ENCODE peak calls at places on chromosomes 5 and 9, in ten cellular contexts. G, H, K, C, A, L, O, X, V and D are unnamed samples.

GRCh38 chr5:76617675-76618074 is 5.5 kb downstream of the F2RL2 start:
- DNase-seq in H (no peak), X (peak; percentile 96), K (no peak), C (no peak), A (no peak), L (no peak), O (no peak), G (no peak), V (no peak), D (no peak)

GRCh38 chr5:135353952-135354721 is 44.9 kb downstream of the MACROH2A1 start:
- DNase-seq in O (no peak), V (no peak), A (peak; percentile 63), X (peak; percentile 96), K (no peak), C (no peak), L (no peak), G (no peak), H (no peak), D (no peak)

GRCh38 chr5:126339215-126339805 is 83.9 kb upstream of the GRAMD2B start:
- DNase-seq in K (no peak), A (no peak), G (peak; percentile 48), L (peak; percentile 38), V (peak; percentile 65), H (peak; percentile 24), C (peak; percentile 23), O (peak; percentile 54), X (peak; percentile 75), D (peak; percentile 65)

GRCh38 chr9:35029852-35030251 is 40.3 kb downstream of the DNAJB5 start:
- DNase-seq in O (no peak), L (no peak), A (no peak), X (no peak), G (no peak), V (no peak), C (no peak), K (no peak), H (no peak), D (no peak)

GRCh38 chr5:1504244-1504595 is 19.5 kb downstream of the LPCAT1 start:
- DNase-seq in L (no peak), A (no peak), O (no peak), G (no peak), X (no peak), H (no peak), C (no peak), K (no peak), V (no peak), D (no peak)

GRCh38 chr5:142641681-142642080 is 44.2 kb downstream of the FGF1 start:
- DNase-seq in H (no peak), O (no peak), C (no peak), L (no peak), V (no peak), A (no peak), X (peak; percentile 36), K (no peak), G (no peak), D (no peak)

GRCh38 chr5:77718934-77719610 is 57.1 kb downstream of the TBCA start:
- DNase-seq in V (no peak), L (no peak), G (no peak), C (no peak), A (no peak), K (no peak), X (no peak), O (no peak), H (no peak), D (no peak)

GRCh38 chr5:99020698-99021048 is 91.9 kb upstream of the CHD1 start:
- DNase-seq in V (no peak), L (no peak), A (no peak), C (no peak), H (no peak), K (no peak), G (no peak), O (no peak), X (no peak), D (no peak)

GRCh38 chr9:79572891-79573696 is 1.3 kb downstream of the TLE4 start:
- DNase-seq in L (peak; percentile 53), K (peak; percentile 51), H (peak; percentile 51), V (peak; percentile 57), C (peak; percentile 34), X (no peak), A (peak; percentile 73), G (peak; percentile 54), O (no peak), D (peak; percentile 25)

GRCh38 chr9:79573697-79573976 is 1.9 kb downstream of the TLE4 start:
- DNase-seq in L (no peak), C (no peak), O (no peak), K (no peak), X (no peak), A (no peak), V (no peak), G (no peak), H (no peak), D (no peak)

GRCh38 chr9:79574166-79574565 is 2.4 kb downstream of the TLE4 start:
- DNase-seq in V (no peak), O (no peak), X (no peak), G (no peak), C (no peak), H (no peak), K (no peak), A (no peak), L (no peak), D (no peak)

GRCh38 chr9:79575560-79575959 is 3.8 kb downstream of the TLE4 start:
- DNase-seq in G (no peak), K (no peak), C (no peak), X (no peak), L (no peak), H (no peak), O (no peak), V (no peak), A (no peak), D (no peak)

DNA sequence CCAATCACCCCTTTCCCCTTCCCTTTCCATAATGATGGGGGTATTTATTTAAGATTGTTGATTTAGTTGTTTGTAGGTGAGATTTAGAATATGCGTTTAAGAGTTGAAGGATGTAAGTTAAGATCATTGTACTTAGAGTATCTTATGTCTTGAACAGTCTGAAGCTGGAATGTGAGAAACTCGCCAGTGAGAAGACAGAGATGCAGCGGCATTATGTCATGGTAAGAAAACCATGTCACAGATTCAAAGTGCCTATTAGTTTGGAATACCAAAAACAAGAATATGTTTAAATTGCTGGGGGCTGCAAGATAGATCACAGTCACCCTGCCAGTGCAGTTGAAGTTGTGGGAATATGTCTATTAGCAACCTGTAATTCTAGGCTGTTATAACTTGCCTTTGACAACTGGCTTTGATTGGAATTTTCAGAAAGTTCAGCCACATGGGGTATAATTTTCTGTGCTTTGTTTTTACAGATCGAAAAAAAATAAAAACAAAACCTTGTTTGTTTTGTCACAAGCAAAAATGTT is 3.0 kb downstream of the TLE4 start:
- DNase-seq in L (no peak), A (no peak), V (no peak), C (no peak), O (no peak), K (no peak), G (no peak), H (no peak), X (peak; percentile 33), D (no peak)
- H3K4me3 ChIP-seq in L (peak overlapping the region; percentile 98), A (no peak overlapping the region), V (peak overlapping the region; percentile 91), C (no peak overlapping the region), O (no peak overlapping the region), K (peak overlapping the region; percentile 97), G (peak overlapping the region; percentile 94), H (no peak overlapping the region), X (no peak overlapping the region), D (no peak overlapping the region)

GRCh38 chr9:132011896-132012295 is 67.8 kb downstream of the MED27 start:
- DNase-seq in V (no peak), X (no peak), L (no peak), G (no peak), K (no peak), C (no peak), H (no peak), A (no peak), O (no peak), D (no peak)

GRCh38 chr9:132012704-132013345 is 66.8 kb downstream of the MED27 start:
- DNase-seq in A (no peak), H (no peak), X (no peak), K (no peak), O (no peak), V (no peak), C (no peak), G (no peak), L (no peak), D (no peak)

GRCh38 chr9:132014218-132014800 is 65.4 kb downstream of the MED27 start:
- DNase-seq in A (no peak), O (no peak), K (no peak), L (no peak), X (no peak), V (no peak), G (no peak), C (no peak), H (no peak), D (no peak)

GRCh38 chr9:132008871-132009812 is 70.5 kb downstream of the MED27 start:
- DNase-seq in L (no peak), V (no peak), A (no peak), X (no peak), K (no peak), C (no peak), G (no peak), O (no peak), H (no peak), D (no peak)

GRCh38 chr9:132011309-132011708 is 68.4 kb downstream of the MED27 start:
- DNase-seq in O (no peak), K (no peak), C (no peak), L (no peak), A (no peak), H (no peak), X (no peak), V (no peak), G (no peak), D (no peak)
- TF ChIP-seq POLR2A in O (no peak), K (no peak), C (no peak), L (no peak), A (no peak), H (no peak), X (no peak), V (no peak), G (no peak), D (no peak)

GRCh38 chr5:172454355-172455086 is at the start of gene SH3PXD2B:
- DNase-seq in L (peak; percentile 65), C (peak; percentile 78), K (peak; percentile 63), A (peak; percentile 86), V (peak; percentile 71), G (no peak), H (peak; percentile 71), X (no peak), O (no peak), D (peak; percentile 55)

GRCh38 chr5:172455087-172455381 is 709 bp upstream of the SH3PXD2B start:
- DNase-seq in O (no peak), L (peak; percentile 10), G (no peak), K (no peak), X (no peak), A (no peak), C (no peak), V (no peak), H (no peak), D (no peak)

GRCh38 chr5:172452398-172453205 is 1.7 kb downstream of the SH3PXD2B start:
- DNase-seq in G (no peak), K (peak; percentile 31), V (peak; percentile 69), L (peak; percentile 29), O (peak; percentile 54), H (no peak), A (peak; percentile 80), X (peak; percentile 72), C (peak; percentile 74), D (peak; percentile 45)

GRCh38 chr5:172453206-172453985 is 929 bp downstream of the SH3PXD2B start:
- DNase-seq in H (peak; percentile 69), X (peak; percentile 74), A (peak; percentile 82), O (peak; percentile 24), V (peak; percentile 75), K (peak; percentile 34), L (peak; percentile 43), C (peak; percentile 72), G (no peak), D (no peak)

DNA sequence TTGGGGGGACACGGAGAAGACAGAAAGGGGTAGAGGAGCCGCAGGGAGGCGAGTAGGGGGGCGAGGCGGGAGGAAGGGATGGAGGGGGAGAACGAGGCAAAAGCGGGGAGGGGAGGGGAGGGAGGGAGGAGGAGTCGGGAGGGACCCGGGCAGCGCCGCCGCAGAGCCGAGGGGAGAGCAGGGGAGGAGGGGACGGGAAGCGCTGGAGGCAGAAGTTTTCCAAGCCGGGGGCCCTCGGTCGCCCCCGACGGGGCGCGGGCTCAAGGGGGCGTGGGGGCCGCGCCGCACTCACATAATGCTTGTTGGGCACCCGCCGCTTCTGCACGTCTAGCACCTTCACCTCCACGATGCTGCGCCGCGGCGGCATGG is 355 bp downstream of the SH3PXD2B start:
- DNase-seq in O (no peak), G (no peak), H (peak; percentile 56), C (peak; percentile 69), X (no peak), V (peak; percentile 70), L (peak; percentile 42), K (no peak), A (peak; percentile 87), D (no peak)
- H3K4me3 ChIP-seq in O (peak overlapping the region; percentile 68), G (peak overlapping the region; percentile 83), H (peak overlapping the region; percentile 71), C (peak overlapping the region; percentile 89), X (peak overlapping the region; percentile 98), V (peak overlapping the region; percentile 69), L (peak overlapping the region; percentile 88), K (peak overlapping the region; percentile 95), A (peak overlapping the region; percentile 84), D (peak overlapping the region; percentile 92)

GRCh38 chr5:72818866-72819534 is 2.5 kb downstream of the TNPO1 start:
- DNase-seq in A (peak; percentile 78), H (peak; percentile 34), K (peak; percentile 69), X (peak; percentile 48), G (peak; percentile 71), O (peak; percentile 37), V (peak; percentile 49), L (peak; percentile 74), C (peak; percentile 59), D (peak; percentile 91)
- TF ChIP-seq POLR2A in A (no peak), H (no peak), K (no peak), X (no peak), G (no peak), O (no peak), V (no peak), L (no peak), C (no peak), D (no peak)